ENCODE peak calls at places on chromosome X, in seven cellular contexts. T, Y, J, R, M, N and D are unnamed samples.

GRCh38 chrX:44245730-44246129 is 97.7 kb downstream of the EFHC2 start:
- DNase-seq in T (no peak), Y (no peak), J (no peak), R (no peak), M (no peak), N (no peak), D (no peak)

GRCh38 chrX:100649550-100650356 is 5.8 kb downstream of the SRPX2 start:
- DNase-seq in T (peak), Y (peak), J (no peak), R (peak), M (peak), N (no peak), D (peak)

GRCh38 chrX:108511721-108512120 is 72.1 kb downstream of the COL4A5 start:
- DNase-seq in T (no peak), Y (no peak), J (no peak), R (no peak), M (no peak), N (no peak), D (no peak)

GRCh38 chrX:21657318-21658151 is 595 bp downstream of the KLHL34 start:
- DNase-seq in T (no peak), Y (peak), J (no peak), R (no peak), M (no peak), N (no peak), D (peak)

GRCh38 chrX:13005671-13006473 is 31.0 kb downstream of the TMSB4X start:
- DNase-seq in T (no peak), Y (no peak), J (no peak), R (peak), M (no peak), N (no peak), D (peak)

GRCh38 chrX:80174925-80175574 is 160.5 kb downstream of the TBX22 start:
- DNase-seq in T (no peak), Y (peak), J (no peak), R (peak), M (no peak), N (no peak), D (no peak)

GRCh38 chrX:3811331-3812311 is 98.2 kb upstream of the PRKX start:
- DNase-seq in T (peak), Y (no peak), J (peak), R (no peak), M (no peak), N (no peak), D (peak)

GRCh38 chrX:38538134-38538533 is 23.2 kb upstream of the TSPAN7 start:
- DNase-seq in T (no peak), Y (no peak), J (no peak), R (no peak), M (no peak), N (no peak), D (no peak)

GRCh38 chrX:134670241-134670811 is 12.1 kb upstream of the PLAC1 start:
- DNase-seq in T (peak), Y (peak), J (no peak), R (no peak), M (peak), N (no peak), D (peak)

GRCh38 chrX:132092439-132093065 is 35.3 kb downstream of the FRMD7 start:
- DNase-seq in T (peak), Y (no peak), J (peak), R (peak), M (peak), N (peak), D (peak)

GRCh38 chrX:72169008-72169728 is 12.4 kb upstream of the PIN4 start:
- DNase-seq in T (no peak), Y (no peak), J (peak), R (no peak), M (no peak), N (no peak), D (no peak)

GRCh38 chrX:78024349-78025108 is 55.1 kb upstream of the PGAM4 start:
- DNase-seq in T (peak), Y (no peak), J (no peak), R (peak), M (no peak), N (peak), D (peak)

GRCh38 chrX:68307767-68308166 is 125.5 kb downstream of the OPHN1 start:
- DNase-seq in T (peak), Y (no peak), J (no peak), R (no peak), M (peak), N (no peak), D (no peak)

GRCh38 chrX:93985621-93986020 is 311.6 kb downstream of the FAM133A start:
- DNase-seq in T (no peak), Y (no peak), J (no peak), R (no peak), M (no peak), N (no peak), D (no peak)

GRCh38 chrX:107716816-107717700 is 58.5 kb downstream of the TSC22D3 start:
- DNase-seq in T (peak), Y (peak), J (peak), R (peak), M (no peak), N (no peak), D (no peak)

GRCh38 chrX:97126020-97126419 is 242.3 kb downstream of the RPA4 start:
- DNase-seq in T (peak), Y (no peak), J (no peak), R (no peak), M (no peak), N (no peak), D (peak)

GRCh38 chrX:148459343-148459742 is 41.1 kb upstream of the AFF2 start:
- DNase-seq in T (no peak), Y (no peak), J (no peak), R (no peak), M (no peak), N (no peak), D (no peak)

GRCh38 chrX:47849776-47850175 is 13.1 kb downstream of the ZNF81 start:
- DNase-seq in T (no peak), Y (no peak), J (no peak), R (no peak), M (no peak), N (no peak), D (no peak)

GRCh38 chrX:123960956-123961267 is 594 bp upstream of the STAG2 start:
- DNase-seq in T (no peak), Y (no peak), J (no peak), R (no peak), M (no peak), N (no peak), D (no peak)

GRCh38 chrX:131792789-131793462 is 230.2 kb upstream of the STK26 start:
- DNase-seq in T (peak), Y (peak), J (no peak), R (no peak), M (no peak), N (no peak), D (peak)

GRCh38 chrX:114626323-114626722 is 42.4 kb downstream of the HTR2C start:
- DNase-seq in T (peak), Y (no peak), J (no peak), R (no peak), M (no peak), N (peak), D (no peak)

GRCh38 chrX:15116900-15117299 is 153.0 kb downstream of the ASB9 start:
- DNase-seq in T (no peak), Y (no peak), J (no peak), R (no peak), M (no peak), N (no peak), D (no peak)

GRCh38 chrX:126770179-126770578 is 49.4 kb upstream of the PRR32 start:
- DNase-seq in T (no peak), Y (no peak), J (no peak), R (no peak), M (no peak), N (no peak), D (no peak)

GRCh38 chrX:154549766-154550165 is 2.3 kb downstream of the IKBKG start:
- DNase-seq in T (no peak), Y (no peak), J (no peak), R (no peak), M (no peak), N (no peak), D (peak)

GRCh38 chrX:97215166-97215565 is 331.5 kb downstream of the RPA4 start:
- DNase-seq in T (peak), Y (no peak), J (no peak), R (no peak), M (peak), N (no peak), D (no peak)

GRCh38 chrX:78710146-78710545 is 37.4 kb upstream of the LPAR4 start:
- DNase-seq in T (peak), Y (no peak), J (no peak), R (no peak), M (no peak), N (no peak), D (no peak)

GRCh38 chrX:120302434-120302833 is 8.8 kb downstream of the TMEM255A start:
- DNase-seq in T (no peak), Y (no peak), J (peak), R (no peak), M (no peak), N (peak), D (no peak)

GRCh38 chrX:135087867-135088266 is 32.5 kb downstream of the ETDB start:
- DNase-seq in T (no peak), Y (peak), J (no peak), R (no peak), M (no peak), N (no peak), D (peak)

GRCh38 chrX:44152867-44153266 is 179.7 kb upstream of the NDP start:
- DNase-seq in T (peak), Y (no peak), J (no peak), R (no peak), M (no peak), N (no peak), D (no peak)